ENCODE peak calls at places on chromosomes 11 and 22, in four cellular contexts. R, Q, K and M are unnamed samples.

GRCh38 chr11:67354314-67355022 is 1.1 kb upstream of the POLD4 start:
- DNase-seq in R (peak), Q (no peak), K (peak), M (no peak)

GRCh38 chr22:32736746-32737145 is 64.8 kb upstream of the TIMP3 start:
- DNase-seq in R (peak), Q (no peak), K (no peak), M (no peak)

GRCh38 chr11:35262735-35263134 is 123.8 kb downstream of the CD44 start:
- DNase-seq in R (no peak), Q (no peak), K (no peak), M (no peak)

GRCh38 chr11:58394195-58394594 is 12.5 kb downstream of the OR5B3 start:
- DNase-seq in R (peak), Q (no peak), K (no peak), M (no peak)

GRCh38 chr22:44448271-44448780 is 49.7 kb downstream of the RTL6 start:
- DNase-seq in R (no peak), Q (no peak), K (no peak), M (no peak)

GRCh38 chr11:120302001-120302805 is 22.9 kb upstream of the TLCD5 start:
- DNase-seq in R (no peak), Q (no peak), K (no peak), M (no peak)

GRCh38 chr22:26589845-26590524 is at the start of gene TPST2:
- DNase-seq in R (peak), Q (peak), K (peak), M (no peak)

GRCh38 chr22:47355776-47356432 is 593.5 kb downstream of the TBC1D22A start:
- DNase-seq in R (no peak), Q (no peak), K (no peak), M (no peak)

GRCh38 chr11:123742334-123742733 is 874 bp upstream of the ZNF202 start:
- DNase-seq in R (no peak), Q (peak), K (no peak), M (no peak)

GRCh38 chr11:122207505-122207904 is 91.5 kb upstream of the BLID start:
- DNase-seq in R (no peak), Q (no peak), K (no peak), M (no peak)

GRCh38 chr22:39306456-39307361 is 12.7 kb downstream of the RPL3 start:
- DNase-seq in R (no peak), Q (peak), K (peak), M (no peak)

GRCh38 chr11:81658722-81659121 is 1074.9 kb downstream of the FAM181B start:
- DNase-seq in R (peak), Q (no peak), K (peak), M (no peak)
- TF ChIP-seq HDAC6 in R (no peak), Q (no peak), K (no peak), M (no peak)

GRCh38 chr11:19121646-19122045 is 4.7 kb downstream of the ZDHHC13 start:
- DNase-seq in R (no peak), Q (no peak), K (no peak), M (no peak)

GRCh38 chr11:19116971-19117759 is at the start of gene ZDHHC13:
- DNase-seq in R (peak), Q (peak), K (peak), M (peak)

GRCh38 chr11:19111809-19112208 is 5.2 kb upstream of the ZDHHC13 start:
- DNase-seq in R (no peak), Q (no peak), K (no peak), M (no peak)

GRCh38 chr11:19117760-19118097 is 761 bp downstream of the ZDHHC13 start:
- DNase-seq in R (no peak), Q (no peak), K (no peak), M (no peak)

DNA sequence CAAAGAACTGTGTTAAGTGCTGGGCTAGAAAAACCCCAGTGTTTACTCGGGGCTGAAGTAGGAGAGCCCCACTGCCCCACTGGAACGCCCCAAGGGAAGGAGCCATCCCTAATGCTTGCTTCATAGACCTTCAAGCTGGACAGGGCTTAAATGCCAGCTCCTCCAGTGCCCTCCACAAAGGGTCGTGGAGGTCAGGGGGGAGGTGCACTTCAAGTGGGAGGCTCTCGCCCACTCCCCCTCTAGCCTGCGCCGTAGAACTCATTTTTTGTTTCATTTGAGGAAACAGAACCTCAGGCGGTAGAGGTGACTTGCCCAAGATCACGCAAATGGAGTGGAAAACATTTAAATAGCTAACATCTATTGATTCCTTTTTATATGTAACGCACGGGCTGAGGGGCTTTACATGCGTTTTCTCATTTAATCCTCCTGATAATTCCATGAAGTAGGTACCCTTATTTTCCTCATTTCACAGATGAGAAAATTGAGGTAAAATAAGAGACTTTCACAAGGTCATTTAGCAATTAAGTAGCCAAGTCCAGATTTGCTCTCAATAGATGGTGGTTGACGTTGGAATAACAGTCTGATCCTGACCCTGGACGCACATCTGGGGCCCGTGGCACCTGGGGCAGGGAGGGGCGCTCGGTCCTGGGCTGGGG is 525 bp upstream of the ZDHHC13 start:
- DNase-seq in R (no peak), Q (no peak), K (no peak), M (peak)
- TF ChIP-seq HDAC6 in R (no peak), Q (no peak), K (no peak), M (no peak)

DNA sequence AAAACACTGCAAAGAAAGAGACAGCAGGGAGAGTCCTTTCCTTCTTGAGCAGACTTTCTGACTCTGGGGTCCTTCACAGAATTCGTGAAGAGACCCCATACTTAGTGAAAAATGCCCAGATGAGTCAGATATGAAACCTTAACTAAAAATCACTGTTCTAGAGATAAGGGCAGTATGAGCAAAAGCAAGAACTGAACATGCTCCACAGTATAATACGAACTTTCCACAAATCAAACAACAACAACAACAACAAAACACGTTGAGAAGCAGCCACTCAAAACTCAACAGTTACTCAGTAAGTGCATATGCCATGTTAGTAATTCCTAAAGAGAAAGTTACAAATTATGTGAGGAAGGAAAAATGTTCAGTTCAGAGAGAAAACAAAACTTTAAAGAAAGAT is 44.3 kb downstream of the PITPNB start:
- DNase-seq in R (no peak), Q (no peak), K (no peak), M (no peak)
- TF ChIP-seq HDAC6 in R (no peak), Q (no peak), K (no peak), M (no peak)

GRCh38 chr11:849951-850776 is 7.5 kb downstream of the TSPAN4 start:
- DNase-seq in R (no peak), Q (no peak), K (no peak), M (no peak)

GRCh38 chr11:848988-849824 is 6.6 kb downstream of the TSPAN4 start:
- DNase-seq in R (no peak), Q (peak), K (no peak), M (no peak)

GRCh38 chr11:847876-848275 is 5.2 kb downstream of the TSPAN4 start:
- DNase-seq in R (no peak), Q (no peak), K (no peak), M (no peak)

GRCh38 chr11:846496-847098 is 3.9 kb downstream of the TSPAN4 start:
- DNase-seq in R (no peak), Q (no peak), K (no peak), M (no peak)

GRCh38 chr11:848380-848931 is 5.8 kb downstream of the TSPAN4 start:
- DNase-seq in R (no peak), Q (peak), K (peak), M (no peak)
- TF ChIP-seq HDAC6 in R (no peak), Q (no peak), K (no peak), M (no peak)

GRCh38 chr11:44870142-44870541 is 80.5 kb downstream of the TP53I11 start:
- DNase-seq in R (no peak), Q (no peak), K (no peak), M (no peak)

GRCh38 chr11:44870615-44871176 is 80.0 kb downstream of the TP53I11 start:
- DNase-seq in R (no peak), Q (no peak), K (no peak), M (no peak)

GRCh38 chr11:44868021-44868420 is 82.7 kb downstream of the TP53I11 start:
- DNase-seq in R (no peak), Q (no peak), K (no peak), M (no peak)

GRCh38 chr11:44866301-44866700 is 84.4 kb downstream of the TP53I11 start:
- DNase-seq in R (no peak), Q (no peak), K (no peak), M (no peak)

GRCh38 chr11:44868455-44869421 is 81.9 kb downstream of the TP53I11 start:
- DNase-seq in R (no peak), Q (no peak), K (no peak), M (no peak)
- TF ChIP-seq HDAC6 in R (no peak), Q (no peak), K (no peak), M (no peak)

DNA sequence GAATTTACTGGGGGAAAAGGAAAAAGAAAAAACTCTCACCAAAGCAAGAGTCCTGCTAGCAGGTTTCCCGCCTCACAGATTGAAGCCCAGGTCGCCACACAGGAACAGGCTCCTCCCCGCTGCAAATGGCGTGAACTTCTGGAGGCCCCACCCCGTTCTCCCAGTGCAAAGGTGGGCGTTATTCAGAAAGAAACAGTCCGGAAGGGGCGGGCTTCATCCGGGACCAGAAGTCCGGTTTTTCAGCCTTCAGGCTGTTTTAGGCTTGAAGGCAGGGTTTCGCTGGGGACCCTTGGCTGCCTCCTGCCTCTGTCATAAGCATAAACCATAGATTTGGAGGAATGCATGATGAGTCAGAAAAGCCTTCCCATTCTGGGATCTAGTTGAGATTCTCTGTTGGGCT is 148.3 kb upstream of the POU2AF2 start:
- DNase-seq in R (peak), Q (no peak), K (no peak), M (no peak)
- TF ChIP-seq HDAC6 in R (no peak), Q (no peak), K (no peak), M (no peak)

GRCh38 chr11:36328956-36329673 is 33.0 kb downstream of the PRR5L start:
- DNase-seq in R (no peak), Q (no peak), K (no peak), M (no peak)
- TF ChIP-seq HDAC6 in R (no peak), Q (no peak), K (no peak), M (no peak)

GRCh38 chr22:23527971-23528740 is 51.9 kb downstream of the IGLL1 start:
- DNase-seq in R (no peak), Q (no peak), K (no peak), M (no peak)

GRCh38 chr22:23531283-23531921 is 48.7 kb downstream of the IGLL1 start:
- DNase-seq in R (no peak), Q (no peak), K (no peak), M (no peak)

GRCh38 chr22:23530766-23531282 is 49.3 kb downstream of the IGLL1 start:
- DNase-seq in R (no peak), Q (no peak), K (no peak), M (no peak)

GRCh38 chr22:23530106-23530505 is 50.0 kb downstream of the IGLL1 start:
- DNase-seq in R (no peak), Q (no peak), K (no peak), M (no peak)

GRCh38 chr22:23529166-23530103 is 50.7 kb downstream of the IGLL1 start:
- DNase-seq in R (no peak), Q (no peak), K (no peak), M (no peak)
- TF ChIP-seq HDAC6 in R (no peak), Q (no peak), K (no peak), M (no peak)

DNA sequence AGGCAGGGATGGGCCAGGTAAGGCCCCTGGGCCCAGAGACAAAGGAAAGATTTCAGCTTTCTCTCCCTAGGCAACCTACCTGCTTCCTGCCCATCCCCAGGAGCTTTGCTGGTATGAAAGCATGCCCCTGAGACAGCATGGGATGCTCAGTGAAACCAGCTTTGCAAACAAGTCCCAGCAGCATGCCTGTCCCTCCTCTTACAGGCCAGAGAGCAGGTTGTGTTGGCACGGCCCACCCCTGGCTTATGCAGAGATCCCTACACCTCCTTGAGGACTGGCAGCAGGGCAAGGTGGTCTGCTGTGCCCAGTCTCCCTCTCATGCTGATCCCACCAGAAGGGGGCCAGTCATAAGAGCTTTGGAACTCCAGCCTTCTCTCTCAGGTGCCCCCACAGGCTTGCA is 3.1 kb downstream of the SCN4B start:
- DNase-seq in R (no peak), Q (no peak), K (no peak), M (no peak)
- TF ChIP-seq HDAC6 in R (no peak), Q (no peak), K (no peak), M (no peak)

GRCh38 chr11:65212226-65212801 is 30.6 kb downstream of the CAPN1 start:
- DNase-seq in R (no peak), Q (no peak), K (peak), M (no peak)
- TF ChIP-seq HDAC6 in R (no peak), Q (no peak), K (no peak), M (no peak)